ENCODE peak calls at places on chromosomes 1 and 21, in eight cellular contexts. X is endodermal cell; F is left lung; N is CD8-positive, alpha-beta T cell; J is testis; A is thoracic aorta; C is pancreas; P is OCI-LY7. U is an unnamed sample.

GRCh38 chr1:112466078-112466660 is 42.6 kb upstream of the WNT2B start:
- DNase-seq in P (peak; percentile 92), C (peak; percentile 96), F (peak; percentile 97), A (peak; percentile 85), X (peak; percentile 99), N (peak; percentile 86), J (peak; percentile 98), U (peak; percentile 96)

GRCh38 chr1:183676515-183677189 is 23.5 kb upstream of the APOBEC4 start:
- DNase-seq in F (no peak), P (no peak), A (no peak), C (no peak), X (no peak), N (no peak), J (no peak), U (peak; percentile 51)

GRCh38 chr21:15301014-15301413 is 236.2 kb upstream of the NRIP1 start:
- DNase-seq in X (no peak), P (peak; percentile 51), C (no peak), J (no peak), A (no peak), N (no peak), F (no peak), U (no peak)

GRCh38 chr1:104574619-104575018 is 824.9 kb downstream of the AMY1C start:
- DNase-seq in J (no peak), P (no peak), N (no peak), X (no peak), F (no peak), A (no peak), C (no peak), U (no peak)

GRCh38 chr1:6235302-6235680 is 473 bp downstream of the ICMT start:
- DNase-seq in P (peak; percentile 40), N (no peak), F (no peak), J (no peak), A (no peak), C (no peak), X (no peak), U (no peak)

GRCh38 chr21:44837537-44837936 is 19.7 kb upstream of the SUMO3 start:
- DNase-seq in F (no peak), C (no peak), P (no peak), X (no peak), N (no peak), A (no peak), J (no peak), U (no peak)

GRCh38 chr1:22914633-22915217 is 57.9 kb downstream of the LACTBL1 start:
- DNase-seq in X (peak; percentile 64), F (no peak), J (no peak), N (no peak), P (no peak), C (no peak), A (no peak), U (no peak)

GRCh38 chr1:165259236-165259635 is 97.3 kb downstream of the LMX1A start:
- DNase-seq in C (peak; percentile 18), F (no peak), J (no peak), N (no peak), A (no peak), P (no peak), X (no peak), U (no peak)

GRCh38 chr1:5950994-5951749 is 41.1 kb downstream of the NPHP4 start:
- DNase-seq in C (no peak), F (no peak), N (no peak), J (no peak), X (peak; percentile 26), A (no peak), P (no peak), U (no peak)

GRCh38 chr1:94095744-94096469 is 25.0 kb downstream of the ABCA4 start:
- DNase-seq in X (no peak), F (no peak), C (no peak), J (peak; percentile 48), A (peak; percentile 16), P (no peak), N (no peak), U (no peak)

GRCh38 chr1:211258756-211259595 is at the start of gene RCOR3:
- DNase-seq in N (peak; percentile 96), P (peak; percentile 92), F (peak; percentile 98), C (peak; percentile 93), A (peak; percentile 74), X (peak; percentile 98), J (peak; percentile 94), U (peak; percentile 97)

GRCh38 chr21:44532165-44532564 is 7.8 kb downstream of the KRTAP10-1 start:
- DNase-seq in A (no peak), C (peak; percentile 3), F (no peak), X (no peak), J (no peak), P (no peak), N (no peak), U (no peak)

GRCh38 chr1:115364776-115365155 is 26.7 kb upstream of the NGF start:
- DNase-seq in A (no peak), F (no peak), N (no peak), C (no peak), P (no peak), J (no peak), X (no peak), U (no peak)

GRCh38 chr1:6962390-6962955 is 177.2 kb downstream of the CAMTA1 start:
- DNase-seq in J (peak; percentile 94), F (no peak), A (no peak), C (peak; percentile 26), N (no peak), P (peak; percentile 66), X (peak; percentile 100), U (peak; percentile 38)

GRCh38 chr1:226938903-226939438 is 1.1 kb upstream of the COQ8A start:
- DNase-seq in P (peak; percentile 13), F (no peak), J (no peak), N (no peak), A (no peak), C (no peak), X (no peak), U (peak; percentile 59)

GRCh38 chr1:151760597-151761385 is 2.5 kb downstream of the MRPL9 start:
- DNase-seq in C (no peak), A (no peak), X (no peak), P (no peak), J (no peak), N (peak; percentile 5), F (no peak), U (no peak)

GRCh38 chr1:231776006-231776707 is 149.6 kb downstream of the DISC1 start:
- DNase-seq in N (no peak), F (no peak), J (no peak), A (no peak), P (no peak), C (no peak), X (no peak), U (no peak)

GRCh38 chr1:72050551-72050950 is 231.8 kb downstream of the NEGR1 start:
- DNase-seq in A (no peak), N (no peak), J (no peak), F (no peak), X (no peak), C (no peak), P (no peak), U (no peak)

GRCh38 chr1:12544992-12545391 is 73.0 kb downstream of the DHRS3 start:
- DNase-seq in C (no peak), N (no peak), X (no peak), A (no peak), F (peak; percentile 13), P (no peak), J (no peak), U (no peak)

GRCh38 chr1:198498881-198499280 is 41.6 kb downstream of the ATP6V1G3 start:
- DNase-seq in C (no peak), J (no peak), F (no peak), N (no peak), X (no peak), P (no peak), A (no peak), U (peak; percentile 16)

GRCh38 chr1:109630081-109630880 is 10.6 kb downstream of the AMPD2 start:
- DNase-seq in J (peak; percentile 59), X (peak; percentile 84), N (peak; percentile 69), F (peak; percentile 64), C (peak; percentile 19), A (no peak), P (peak; percentile 41), U (no peak)

GRCh38 chr1:197312163-197312562 is 44.1 kb downstream of the CRB1 start:
- DNase-seq in C (no peak), X (no peak), P (no peak), N (no peak), J (no peak), A (no peak), F (peak; percentile 28), U (no peak)

GRCh38 chr1:182754915-182755314 is 34.7 kb upstream of the NPL start:
- DNase-seq in C (no peak), F (no peak), P (no peak), A (no peak), J (no peak), N (no peak), X (no peak), U (no peak)

GRCh38 chr1:160942926-160943325 is 11.7 kb downstream of the ITLN2 start:
- DNase-seq in A (no peak), F (no peak), J (no peak), N (no peak), P (peak; percentile 19), X (peak; percentile 67), C (no peak), U (no peak)
- TF ChIP-seq CTCF in A (no peak), F (no peak), J (no peak), N (no peak), P (peak; percentile 62), X (peak; percentile 66), C (no peak), U (peak; percentile 21)

GRCh38 chr1:19426294-19427086 is 58.8 kb downstream of the CAPZB start:
- DNase-seq in N (no peak), X (no peak), J (peak; percentile 84), F (no peak), P (no peak), C (no peak), A (no peak), U (no peak)
- H3K27ac ChIP-seq in N (no peak overlapping the region), X (peak overlapping the region; percentile 11), J (peak overlapping the region; percentile 71), F (peak overlapping the region; percentile 61), P (no peak overlapping the region), C (no peak overlapping the region), A (peak overlapping the region; percentile 64), U (no peak overlapping the region)

DNA sequence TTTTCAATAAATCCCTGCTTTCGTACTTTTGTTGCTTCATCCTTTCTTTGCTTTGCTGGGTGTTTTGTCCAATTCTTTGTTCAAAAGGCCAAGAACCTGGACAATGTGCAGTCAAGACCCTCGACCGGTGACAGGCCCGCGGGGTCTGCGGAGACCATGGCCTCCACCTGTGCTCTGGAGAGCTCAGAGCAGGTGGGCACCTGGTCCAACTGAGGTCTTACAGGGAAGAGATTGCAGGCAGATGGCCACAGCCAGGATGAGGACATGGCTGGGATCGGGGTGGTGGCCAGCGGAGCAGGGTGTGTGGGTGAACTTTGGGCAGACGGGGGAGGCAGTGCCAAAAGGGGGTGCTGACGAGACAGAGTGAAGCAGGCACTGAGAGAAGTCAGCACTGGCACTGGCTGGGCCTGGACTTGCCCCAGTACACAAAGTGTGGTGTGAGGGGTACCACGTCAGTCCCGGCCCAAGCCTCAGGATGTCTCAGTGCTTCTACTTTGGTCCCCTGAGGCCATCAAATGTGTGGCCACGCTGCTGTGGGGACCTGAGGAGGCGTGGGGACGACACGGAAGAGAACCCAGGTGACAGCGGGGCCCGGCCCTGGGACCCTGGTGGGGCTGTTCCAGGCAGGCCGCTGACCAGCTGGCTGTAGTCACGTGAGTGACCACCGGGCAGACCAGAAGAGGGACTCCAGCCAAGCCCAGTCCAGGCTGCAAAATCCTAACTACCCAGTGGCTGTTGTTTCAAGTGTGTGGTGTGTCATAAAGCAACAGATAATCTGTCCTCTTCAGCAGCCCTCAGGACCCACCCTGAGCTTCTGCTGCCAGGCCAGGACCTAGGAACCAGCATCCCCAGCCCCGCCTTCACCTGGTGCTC is 10.4 kb upstream of the CCDC27 start:
- DNase-seq in X (peak; percentile 34), A (no peak), J (no peak), P (no peak), N (no peak), F (peak; percentile 71), C (no peak), U (no peak)
- H3K36me3 ChIP-seq in X (peaks cover 57% of the 10 kb centered on the region), A (peaks cover 22% of the 10 kb centered on the region), J (no peaks in the 10 kb centered on the region), P (no peaks in the 10 kb centered on the region), N (peaks cover 7% of the 10 kb centered on the region), F (no peaks in the 10 kb centered on the region), C (peaks cover 6% of the 10 kb centered on the region), U (peaks cover 26% of the 10 kb centered on the region)

GRCh38 chr1:84689514-84690396 is 506 bp downstream of the SSX2IP start:
- DNase-seq in P (peak; percentile 69), A (no peak), F (no peak), J (peak; percentile 75), X (peak; percentile 84), N (no peak), C (no peak), U (peak; percentile 70)
- TF ChIP-seq CTCF in P (peak; percentile 64), A (peak; percentile 41), F (no peak), J (no peak), X (peak; percentile 59), N (no peak), C (no peak), U (peak; percentile 36)